ENCODE peak calls at places on chromosome 17, in eight cellular contexts. H is NCI-H2107; S is body of pancreas; T is AG04450; V is stimulated activated CD8-positive, alpha-beta memory T cell treated with anti-CD3 and anti-CD28 coated beads, Interleukin-4, amount 100 ng/mL, for 24 hours; U is uterus; G is A549; W is germinal center. B is an unnamed sample.

GRCh38 chr17:82647593-82648164 is 565 bp downstream of the WDR45B start:
- DNase-seq in H (no peak), S (peak), T (no peak), V (peak), U (peak), G (no peak), W (peak), B (no peak)

GRCh38 chr17:7651097-7651958 is 602 bp downstream of the ATP1B2 start:
- DNase-seq in H (no peak), S (no peak), T (no peak), V (no peak), U (no peak), G (no peak), W (no peak), B (no peak)

GRCh38 chr17:66302761-66303626 is 581 bp downstream of the PRKCA start:
- DNase-seq in H (no peak), S (peak), T (no peak), V (peak), U (peak), G (peak), W (peak), B (no peak)

GRCh38 chr17:273994-274832 is 78.4 kb downstream of the RPH3AL start:
- DNase-seq in H (no peak), S (no peak), T (no peak), V (no peak), U (no peak), G (no peak), W (no peak), B (no peak)

GRCh38 chr17:67386965-67387551 is 10.0 kb downstream of the PITPNC1 start:
- DNase-seq in H (peak), S (peak), T (no peak), V (peak), U (no peak), G (peak), W (peak), B (no peak)

GRCh38 chr17:51371732-51372151 is 111.4 kb downstream of the UTP18 start:
- DNase-seq in H (no peak), S (peak), T (no peak), V (no peak), U (no peak), G (peak), W (peak), B (no peak)

GRCh38 chr17:63942309-63942985 is 10.3 kb upstream of the CD79B start:
- DNase-seq in H (no peak), S (no peak), T (no peak), V (no peak), U (no peak), G (no peak), W (no peak), B (no peak)

GRCh38 chr17:5131146-5131715 is 15.4 kb downstream of the USP6 start:
- DNase-seq in H (no peak), S (no peak), T (no peak), V (no peak), U (no peak), G (no peak), W (no peak), B (no peak)

GRCh38 chr17:39186481-39187002 is 10.9 kb downstream of the CACNB1 start:
- DNase-seq in H (no peak), S (no peak), T (no peak), V (no peak), U (no peak), G (no peak), W (no peak), B (no peak)

GRCh38 chr17:66552381-66552780 is 250.0 kb downstream of the PRKCA start:
- DNase-seq in H (no peak), S (no peak), T (no peak), V (no peak), U (no peak), G (no peak), W (no peak), B (no peak)

GRCh38 chr17:49290690-49291326 is 60.2 kb upstream of the PHOSPHO1 start:
- DNase-seq in H (no peak), S (no peak), T (no peak), V (no peak), U (no peak), G (peak), W (peak), B (no peak)

GRCh38 chr17:81002409-81003361 is 11.0 kb downstream of the CHMP6 start:
- DNase-seq in H (peak), S (peak), T (no peak), V (no peak), U (peak), G (no peak), W (no peak), B (peak)

GRCh38 chr17:62702746-62703268 is 75.3 kb downstream of the MRC2 start:
- DNase-seq in H (no peak), S (no peak), T (no peak), V (no peak), U (no peak), G (no peak), W (no peak), B (no peak)

GRCh38 chr17:47721725-47722124 is 11.3 kb upstream of the TBX21 start:
- DNase-seq in H (no peak), S (no peak), T (no peak), V (no peak), U (no peak), G (no peak), W (no peak), B (no peak)

GRCh38 chr17:50279639-50280038 is 5.4 kb downstream of the TMEM92 start:
- DNase-seq in H (no peak), S (no peak), T (no peak), V (no peak), U (no peak), G (no peak), W (no peak), B (no peak)